ENCODE peak calls at places on chromosome 1, in eight cellular contexts. B is T47D, I is left ventricle myocardium inferior, V is H9, P is brain microvascular endothelial cell, O is sciatic nerve, K is germinal center, X is midbrain. Q is an unnamed sample.

GRCh38 chr1:245512181-245512888 is 357.6 kb downstream of the KIF26B start:
- DNase-seq in K (no peak), P (no peak), O (no peak), I (no peak), B (no peak), X (no peak), V (no peak), Q (no peak)

GRCh38 chr1:25748531-25749205 is 51.3 kb upstream of the SELENON start:
- DNase-seq in K (no peak), V (no peak), I (no peak), B (no peak), P (no peak), O (no peak), X (no peak), Q (no peak)

GRCh38 chr1:210757677-210758076 is 376.3 kb downstream of the KCNH1 start:
- DNase-seq in K (no peak), P (no peak), X (no peak), B (no peak), O (no peak), I (no peak), V (peak), Q (no peak)

GRCh38 chr1:44038876-44039657 is 7.8 kb upstream of the SLC6A9 start:
- DNase-seq in O (no peak), K (no peak), B (no peak), V (no peak), I (no peak), P (peak), X (no peak), Q (no peak)

GRCh38 chr1:151998611-151999362 is 5.1 kb upstream of the S100A10 start:
- DNase-seq in I (no peak), O (no peak), P (no peak), X (no peak), K (no peak), B (no peak), V (no peak), Q (no peak)

GRCh38 chr1:158285756-158286241 is 3.9 kb upstream of the CD1C start:
- DNase-seq in I (peak), B (no peak), O (peak), P (no peak), X (peak), V (no peak), K (peak), Q (no peak)

GRCh38 chr1:11072216-11072917 is 12.5 kb upstream of the SRM start:
- DNase-seq in I (no peak), P (no peak), B (no peak), K (no peak), V (no peak), O (peak), X (no peak), Q (no peak)

GRCh38 chr1:80769351-80769750 is 1031.4 kb upstream of the ADGRL2 start:
- DNase-seq in K (no peak), V (no peak), B (no peak), I (no peak), O (no peak), X (no peak), P (no peak), Q (no peak)

GRCh38 chr1:156866679-156867015 is 6.0 kb downstream of the NTRK1 start:
- DNase-seq in O (no peak), V (no peak), B (no peak), I (no peak), K (no peak), X (no peak), P (no peak), Q (no peak)

GRCh38 chr1:68112835-68113243 is 62.4 kb upstream of the DIRAS3 start:
- DNase-seq in K (no peak), B (no peak), O (no peak), I (peak), V (no peak), X (peak), P (peak), Q (no peak)

GRCh38 chr1:67987046-67987799 is 63.2 kb downstream of the DIRAS3 start:
- DNase-seq in K (no peak), X (no peak), B (no peak), I (no peak), O (no peak), P (peak), V (no peak), Q (no peak)